ENCODE peak calls at places on chromosome 10, in eight cellular contexts. K is brain microvascular endothelial cell, I is activated B cell treated with CpG ODN at 0.5 μM for 24 hours, Y is H9, O is T-helper 2 cell, N is kidney, D is progenitor cell of endocrine pancreas, J is HFF-Myc. S is an unnamed sample.

GRCh38 chr10:114498413-114499111 is 94.3 kb upstream of the AFAP1L2 start:
- DNase-seq in K (no peak), I (no peak), Y (no peak), O (no peak), N (no peak), D (no peak), J (no peak), S (no peak)

GRCh38 chr10:129788211-129788610 is 175.9 kb downstream of the EBF3 start:
- DNase-seq in K (no peak), I (no peak), Y (no peak), O (no peak), N (no peak), D (no peak), J (no peak), S (no peak)

GRCh38 chr10:11023009-11023408 is 5.3 kb downstream of the CELF2 start:
- DNase-seq in K (no peak), I (no peak), Y (no peak), O (no peak), N (no peak), D (no peak), J (no peak), S (no peak)

GRCh38 chr10:13526952-13527863 is 1.6 kb downstream of the BEND7 start:
- DNase-seq in K (peak), I (no peak), Y (no peak), O (no peak), N (no peak), D (no peak), J (no peak), S (no peak)

GRCh38 chr10:4431114-4431862 is 394.7 kb upstream of the AKR1E2 start:
- DNase-seq in K (peak), I (no peak), Y (no peak), O (no peak), N (no peak), D (no peak), J (peak), S (no peak)

GRCh38 chr10:20922033-20922432 is 24.9 kb upstream of the NEBL start:
- DNase-seq in K (no peak), I (no peak), Y (no peak), O (no peak), N (no peak), D (no peak), J (no peak), S (no peak)

GRCh38 chr10:58299580-58299979 is 30.6 kb downstream of the CISD1 start:
- DNase-seq in K (peak), I (peak), Y (peak), O (peak), N (no peak), D (peak), J (no peak), S (peak)

GRCh38 chr10:114874827-114875541 is 53.4 kb downstream of the FHIP2A start:
- DNase-seq in K (peak), I (no peak), Y (peak), O (no peak), N (peak), D (no peak), J (no peak), S (peak)

GRCh38 chr10:100038561-100039071 is 28.9 kb upstream of the DNMBP start:
- DNase-seq in K (no peak), I (no peak), Y (no peak), O (no peak), N (no peak), D (no peak), J (no peak), S (no peak)

GRCh38 chr10:95183451-95184230 is 10.4 kb upstream of the ACSM6 start:
- DNase-seq in K (peak), I (peak), Y (peak), O (peak), N (peak), D (peak), J (peak), S (peak)

GRCh38 chr10:114605155-114605797 is 52.8 kb downstream of the ABLIM1 start:
- DNase-seq in K (no peak), I (no peak), Y (no peak), O (no peak), N (no peak), D (no peak), J (no peak), S (no peak)

GRCh38 chr10:110408943-110409342 is 88.8 kb upstream of the DUSP5 start:
- DNase-seq in K (no peak), I (no peak), Y (no peak), O (no peak), N (no peak), D (no peak), J (no peak), S (no peak)

GRCh38 chr10:30433286-30433778 is 652 bp upstream of the MAP3K8 start:
- DNase-seq in K (peak), I (no peak), Y (peak), O (peak), N (peak), D (peak), J (no peak), S (no peak)

GRCh38 chr10:17453377-17454091 is 861 bp downstream of the ST8SIA6 start:
- DNase-seq in K (no peak), I (no peak), Y (peak), O (no peak), N (peak), D (peak), J (no peak), S (peak)